ENCODE peak calls at places on chromosomes 13 and 19, in nine cellular contexts. One of them, this sample, is unnamed.

GRCh38 chr19:13839938-13840750 is 36.8 kb upstream of the NANOS3 start:
- DNase-seq in CD4-positive, alpha-beta T cell: no peak
- DNase-seq in PC-3: peak; percentile 95
- DNase-seq in RWPE2: peak; percentile 84
- DNase-seq in mucosa of descending colon: peak; percentile 94
- DNase-seq in fibroblast of lung: no peak
- DNase-seq in mammary epithelial cell: peak; percentile 80
- DNase-seq in IMR-90: peak; percentile 51
- DNase-seq in cardiac muscle cell: peak; percentile 40
- DNase-seq in this sample: peak; percentile 83

GRCh38 chr13:71213252-71213821 is 653.7 kb downstream of the DACH1 start:
- DNase-seq in PC-3: no peak
- DNase-seq in RWPE2: no peak
- DNase-seq in CD4-positive, alpha-beta T cell: no peak
- DNase-seq in IMR-90: no peak
- DNase-seq in cardiac muscle cell: no peak
- DNase-seq in fibroblast of lung: no peak
- DNase-seq in mucosa of descending colon: no peak
- DNase-seq in mammary epithelial cell: no peak
- DNase-seq in this sample: no peak

GRCh38 chr19:46890423-46891170 is 29.8 kb downstream of the ARHGAP35 start:
- DNase-seq in RWPE2: no peak
- DNase-seq in cardiac muscle cell: peak; percentile 53
- DNase-seq in PC-3: peak; percentile 92
- DNase-seq in IMR-90: peak; percentile 92
- DNase-seq in fibroblast of lung: peak; percentile 87
- DNase-seq in mammary epithelial cell: peak; percentile 60
- DNase-seq in CD4-positive, alpha-beta T cell: no peak
- DNase-seq in mucosa of descending colon: no peak
- DNase-seq in this sample: no peak

GRCh38 chr13:40774672-40775071 is 3.7 kb upstream of the MRPS31 start:
- DNase-seq in fibroblast of lung: no peak
- DNase-seq in PC-3: no peak
- DNase-seq in CD4-positive, alpha-beta T cell: no peak
- DNase-seq in mammary epithelial cell: no peak
- DNase-seq in cardiac muscle cell: no peak
- DNase-seq in IMR-90: no peak
- DNase-seq in RWPE2: no peak
- DNase-seq in mucosa of descending colon: no peak
- DNase-seq in this sample: no peak

GRCh38 chr13:98493035-98493401 is 83.9 kb downstream of the STK24 start:
- DNase-seq in mammary epithelial cell: no peak
- DNase-seq in IMR-90: no peak
- DNase-seq in CD4-positive, alpha-beta T cell: no peak
- DNase-seq in fibroblast of lung: peak; percentile 50
- DNase-seq in mucosa of descending colon: no peak
- DNase-seq in RWPE2: no peak
- DNase-seq in cardiac muscle cell: no peak
- DNase-seq in PC-3: no peak
- DNase-seq in this sample: no peak

GRCh38 chr19:3409346-3410064 is 43.1 kb downstream of the NFIC start:
- DNase-seq in PC-3: no peak
- DNase-seq in mammary epithelial cell: no peak
- DNase-seq in fibroblast of lung: no peak
- DNase-seq in RWPE2: no peak
- DNase-seq in cardiac muscle cell: no peak
- DNase-seq in IMR-90: no peak
- DNase-seq in mucosa of descending colon: no peak
- DNase-seq in CD4-positive, alpha-beta T cell: no peak
- DNase-seq in this sample: no peak

GRCh38 chr13:21240586-21240985 is 64.1 kb downstream of the MRPL57 start:
- DNase-seq in mammary epithelial cell: no peak
- DNase-seq in PC-3: peak; percentile 37
- DNase-seq in fibroblast of lung: no peak
- DNase-seq in CD4-positive, alpha-beta T cell: no peak
- DNase-seq in cardiac muscle cell: peak; percentile 59
- DNase-seq in RWPE2: no peak
- DNase-seq in mucosa of descending colon: no peak
- DNase-seq in IMR-90: peak; percentile 58
- DNase-seq in this sample: no peak

GRCh38 chr19:2266183-2266993 is 10.2 kb upstream of the JSRP1 start:
- DNase-seq in IMR-90: peak; percentile 75
- DNase-seq in fibroblast of lung: peak; percentile 68
- DNase-seq in mammary epithelial cell: peak; percentile 67
- DNase-seq in RWPE2: peak; percentile 61
- DNase-seq in cardiac muscle cell: peak; percentile 91
- DNase-seq in PC-3: peak; percentile 39
- DNase-seq in CD4-positive, alpha-beta T cell: no peak
- DNase-seq in mucosa of descending colon: peak; percentile 96
- DNase-seq in this sample: peak; percentile 94

GRCh38 chr19:17109962-17110598 is 34.5 kb downstream of the MYO9B start:
- DNase-seq in RWPE2: no peak
- DNase-seq in mammary epithelial cell: no peak
- DNase-seq in CD4-positive, alpha-beta T cell: no peak
- DNase-seq in PC-3: no peak
- DNase-seq in fibroblast of lung: no peak
- DNase-seq in mucosa of descending colon: peak; percentile 82
- DNase-seq in cardiac muscle cell: no peak
- DNase-seq in IMR-90: no peak
- DNase-seq in this sample: peak; percentile 96

GRCh38 chr19:43913383-43913782 is 21.7 kb downstream of the ZNF45 start:
- DNase-seq in PC-3: no peak
- DNase-seq in CD4-positive, alpha-beta T cell: no peak
- DNase-seq in mucosa of descending colon: no peak
- DNase-seq in fibroblast of lung: peak; percentile 10
- DNase-seq in mammary epithelial cell: no peak
- DNase-seq in IMR-90: no peak
- DNase-seq in cardiac muscle cell: no peak
- DNase-seq in RWPE2: no peak
- DNase-seq in this sample: no peak

GRCh38 chr19:17294051-17294891 is 9.0 kb downstream of the ABHD8 start:
- DNase-seq in PC-3: no peak
- DNase-seq in RWPE2: no peak
- DNase-seq in cardiac muscle cell: no peak
- DNase-seq in mammary epithelial cell: no peak
- DNase-seq in fibroblast of lung: no peak
- DNase-seq in IMR-90: no peak
- DNase-seq in CD4-positive, alpha-beta T cell: peak; percentile 22
- DNase-seq in mucosa of descending colon: peak; percentile 72
- DNase-seq in this sample: no peak

GRCh38 chr19:32651729-32652140 is 23.2 kb downstream of the ANKRD27 start:
- DNase-seq in mucosa of descending colon: no peak
- DNase-seq in fibroblast of lung: peak; percentile 35
- DNase-seq in IMR-90: peak; percentile 11
- DNase-seq in RWPE2: no peak
- DNase-seq in CD4-positive, alpha-beta T cell: no peak
- DNase-seq in PC-3: no peak
- DNase-seq in cardiac muscle cell: peak; percentile 34
- DNase-seq in mammary epithelial cell: no peak
- DNase-seq in this sample: no peak

GRCh38 chr19:46621191-46622117 is 3.4 kb downstream of the PTGIR start:
- DNase-seq in PC-3: no peak
- DNase-seq in CD4-positive, alpha-beta T cell: no peak
- DNase-seq in fibroblast of lung: no peak
- DNase-seq in mucosa of descending colon: no peak
- DNase-seq in cardiac muscle cell: no peak
- DNase-seq in RWPE2: peak; percentile 47
- DNase-seq in IMR-90: peak; percentile 11
- DNase-seq in mammary epithelial cell: no peak
- DNase-seq in this sample: peak; percentile 30

GRCh38 chr13:83190020-83190419 is 692.3 kb downstream of the SLITRK1 start:
- DNase-seq in PC-3: no peak
- DNase-seq in CD4-positive, alpha-beta T cell: no peak
- DNase-seq in fibroblast of lung: no peak
- DNase-seq in mucosa of descending colon: no peak
- DNase-seq in RWPE2: no peak
- DNase-seq in mammary epithelial cell: no peak
- DNase-seq in cardiac muscle cell: peak; percentile 32
- DNase-seq in IMR-90: no peak
- DNase-seq in this sample: no peak

GRCh38 chr13:101343128-101343787 is 73.0 kb downstream of the NALCN start:
- DNase-seq in mucosa of descending colon: no peak
- DNase-seq in CD4-positive, alpha-beta T cell: no peak
- DNase-seq in cardiac muscle cell: no peak
- DNase-seq in RWPE2: no peak
- DNase-seq in PC-3: no peak
- DNase-seq in fibroblast of lung: peak; percentile 6
- DNase-seq in IMR-90: peak; percentile 18
- DNase-seq in mammary epithelial cell: no peak
- DNase-seq in this sample: no peak

GRCh38 chr19:39168258-39169142 is 28.3 kb upstream of the NCCRP1 start:
- DNase-seq in IMR-90: no peak
- DNase-seq in CD4-positive, alpha-beta T cell: no peak
- DNase-seq in mammary epithelial cell: no peak
- DNase-seq in fibroblast of lung: no peak
- DNase-seq in mucosa of descending colon: no peak
- DNase-seq in PC-3: no peak
- DNase-seq in RWPE2: no peak
- DNase-seq in cardiac muscle cell: no peak
- DNase-seq in this sample: no peak
- TF ChIP-seq CTCF in IMR-90: no peak
- TF ChIP-seq CTCF in CD4-positive, alpha-beta T cell: no peak
- TF ChIP-seq CTCF in mammary epithelial cell: no peak
- TF ChIP-seq CTCF in fibroblast of lung: no peak
- TF ChIP-seq CTCF in mucosa of descending colon: no peak
- TF ChIP-seq CTCF in PC-3: no peak
- TF ChIP-seq CTCF in RWPE2: no peak
- TF ChIP-seq CTCF in cardiac muscle cell: no peak
- TF ChIP-seq CTCF in this sample: no peak

DNA sequence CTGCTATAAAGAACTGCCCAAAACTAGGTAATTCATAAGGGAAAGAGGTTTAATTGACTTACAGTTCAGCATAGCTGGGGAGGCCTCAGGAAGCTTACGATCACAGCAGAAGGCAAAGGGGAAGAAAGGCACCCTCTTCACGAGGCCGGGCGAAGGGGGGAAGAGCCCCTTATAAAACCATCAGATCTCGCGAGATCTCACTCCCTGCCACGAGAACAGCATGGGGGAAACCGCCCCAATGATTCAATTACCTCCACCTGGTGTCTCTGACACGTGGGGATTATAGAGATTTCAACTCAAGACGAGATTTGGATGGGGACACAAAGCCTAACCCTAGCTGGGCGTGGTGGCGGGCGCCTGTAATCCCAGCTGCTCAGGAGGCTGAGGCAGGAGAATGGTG is 42.8 kb downstream of the SLC6A16 start:
- DNase-seq in RWPE2: no peak
- DNase-seq in mammary epithelial cell: no peak
- DNase-seq in mucosa of descending colon: no peak
- DNase-seq in fibroblast of lung: no peak
- DNase-seq in cardiac muscle cell: no peak
- DNase-seq in PC-3: no peak
- DNase-seq in IMR-90: no peak
- DNase-seq in CD4-positive, alpha-beta T cell: no peak
- DNase-seq in this sample: no peak
- TF ChIP-seq CTCF in RWPE2: no peak
- TF ChIP-seq CTCF in mammary epithelial cell: no peak
- TF ChIP-seq CTCF in mucosa of descending colon: no peak
- TF ChIP-seq CTCF in fibroblast of lung: no peak
- TF ChIP-seq CTCF in cardiac muscle cell: no peak
- TF ChIP-seq CTCF in PC-3: no peak
- TF ChIP-seq CTCF in IMR-90: no peak
- TF ChIP-seq CTCF in CD4-positive, alpha-beta T cell: no peak
- TF ChIP-seq CTCF in this sample: no peak

GRCh38 chr13:113584870-113585671 is 518 bp downstream of the TFDP1 start:
- DNase-seq in IMR-90: no peak
- DNase-seq in cardiac muscle cell: no peak
- DNase-seq in CD4-positive, alpha-beta T cell: no peak
- DNase-seq in RWPE2: peak; percentile 50
- DNase-seq in mucosa of descending colon: no peak
- DNase-seq in PC-3: peak; percentile 11
- DNase-seq in mammary epithelial cell: peak; percentile 21
- DNase-seq in fibroblast of lung: peak; percentile 8
- DNase-seq in this sample: peak; percentile 29

GRCh38 chr13:113584205-113584869 is at the start of gene TFDP1:
- DNase-seq in mucosa of descending colon: peak; percentile 87
- DNase-seq in fibroblast of lung: peak; percentile 82
- DNase-seq in cardiac muscle cell: peak; percentile 86
- DNase-seq in RWPE2: peak; percentile 87
- DNase-seq in mammary epithelial cell: peak; percentile 86
- DNase-seq in CD4-positive, alpha-beta T cell: peak; percentile 27
- DNase-seq in IMR-90: peak; percentile 79
- DNase-seq in PC-3: peak; percentile 91
- DNase-seq in this sample: peak; percentile 58

GRCh38 chr13:113586661-113587479 is 2.3 kb downstream of the TFDP1 start:
- DNase-seq in fibroblast of lung: no peak
- DNase-seq in cardiac muscle cell: no peak
- DNase-seq in IMR-90: no peak
- DNase-seq in CD4-positive, alpha-beta T cell: no peak
- DNase-seq in PC-3: no peak
- DNase-seq in mucosa of descending colon: no peak
- DNase-seq in RWPE2: peak; percentile 29
- DNase-seq in mammary epithelial cell: no peak
- DNase-seq in this sample: no peak

GRCh38 chr13:113588394-113589111 is 4.0 kb downstream of the TFDP1 start:
- DNase-seq in mammary epithelial cell: no peak
- DNase-seq in RWPE2: no peak
- DNase-seq in CD4-positive, alpha-beta T cell: no peak
- DNase-seq in IMR-90: no peak
- DNase-seq in fibroblast of lung: no peak
- DNase-seq in mucosa of descending colon: no peak
- DNase-seq in PC-3: no peak
- DNase-seq in cardiac muscle cell: no peak
- DNase-seq in this sample: peak; percentile 28

GRCh38 chr13:113585828-113586355 is 1.3 kb downstream of the TFDP1 start:
- DNase-seq in mammary epithelial cell: no peak
- DNase-seq in RWPE2: no peak
- DNase-seq in mucosa of descending colon: no peak
- DNase-seq in IMR-90: no peak
- DNase-seq in CD4-positive, alpha-beta T cell: no peak
- DNase-seq in PC-3: no peak
- DNase-seq in fibroblast of lung: no peak
- DNase-seq in cardiac muscle cell: no peak
- DNase-seq in this sample: no peak
- TF ChIP-seq CTCF in mammary epithelial cell: no peak
- TF ChIP-seq CTCF in RWPE2: no peak
- TF ChIP-seq CTCF in mucosa of descending colon: no peak
- TF ChIP-seq CTCF in IMR-90: no peak
- TF ChIP-seq CTCF in CD4-positive, alpha-beta T cell: no peak
- TF ChIP-seq CTCF in PC-3: no peak
- TF ChIP-seq CTCF in fibroblast of lung: no peak
- TF ChIP-seq CTCF in cardiac muscle cell: no peak
- TF ChIP-seq CTCF in this sample: no peak

GRCh38 chr13:49904729-49905456 is 31.2 kb downstream of the SPRYD7 start:
- DNase-seq in mucosa of descending colon: no peak
- DNase-seq in RWPE2: no peak
- DNase-seq in cardiac muscle cell: no peak
- DNase-seq in PC-3: no peak
- DNase-seq in IMR-90: no peak
- DNase-seq in fibroblast of lung: no peak
- DNase-seq in CD4-positive, alpha-beta T cell: no peak
- DNase-seq in mammary epithelial cell: no peak
- DNase-seq in this sample: no peak

DNA sequence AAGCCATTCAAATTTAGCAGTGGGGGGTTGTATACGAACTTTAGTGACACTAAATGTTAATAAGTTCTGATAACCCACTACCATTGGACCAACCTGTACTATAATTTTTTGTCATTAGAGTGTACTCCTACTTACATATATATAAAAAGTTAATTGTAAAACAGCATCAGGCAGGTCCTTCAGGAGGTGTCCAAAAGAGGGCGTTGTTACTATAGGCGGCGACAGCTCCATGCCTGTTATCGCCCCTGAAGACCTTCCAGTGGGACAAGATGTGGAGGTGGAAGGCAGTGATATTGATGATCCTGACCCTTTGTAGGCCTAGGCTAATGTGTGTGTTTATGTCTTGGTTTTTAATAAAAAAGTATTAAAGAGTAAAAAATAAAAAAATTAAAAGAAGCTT is 27.5 kb downstream of the SPRYD7 start:
- DNase-seq in mammary epithelial cell: no peak
- DNase-seq in cardiac muscle cell: no peak
- DNase-seq in CD4-positive, alpha-beta T cell: no peak
- DNase-seq in IMR-90: no peak
- DNase-seq in fibroblast of lung: no peak
- DNase-seq in mucosa of descending colon: no peak
- DNase-seq in RWPE2: no peak
- DNase-seq in PC-3: no peak
- DNase-seq in this sample: no peak
- TF ChIP-seq CTCF in mammary epithelial cell: no peak
- TF ChIP-seq CTCF in cardiac muscle cell: no peak
- TF ChIP-seq CTCF in CD4-positive, alpha-beta T cell: no peak
- TF ChIP-seq CTCF in IMR-90: no peak
- TF ChIP-seq CTCF in fibroblast of lung: no peak
- TF ChIP-seq CTCF in mucosa of descending colon: no peak
- TF ChIP-seq CTCF in RWPE2: no peak
- TF ChIP-seq CTCF in PC-3: peak; percentile 15
- TF ChIP-seq CTCF in this sample: no peak